ENCODE peak calls at places on chromosome 15, in eight cellular contexts. E is left ventricle myocardium inferior, C is NCI-H2029, N is Kasumi-1, T is HT-29, I is upper lobe of right lung, L is fibroblast of lung, H is fibroblast of the conjunctiva. F is an unnamed sample.

GRCh38 chr15:82862886-82863285 is 53.5 kb downstream of the WHAMM start:
- DNase-seq in E (no peak), C (no peak), N (no peak), T (no peak), I (no peak), L (no peak), H (no peak), F (no peak)

GRCh38 chr15:31516874-31517273 is 190.2 kb downstream of the KLF13 start:
- DNase-seq in E (no peak), C (no peak), N (no peak), T (no peak), I (no peak), L (no peak), H (no peak), F (no peak)

GRCh38 chr15:99682455-99682854 is 50.8 kb downstream of the LYSMD4 start:
- DNase-seq in E (no peak), C (peak; percentile 1), N (no peak), T (no peak), I (no peak), L (peak; percentile 92), H (peak; percentile 69), F (no peak)

GRCh38 chr15:101088788-101089578 is 162.9 kb downstream of the CHSY1 start:
- DNase-seq in E (peak; percentile 75), C (no peak), N (peak; percentile 30), T (peak; percentile 77), I (peak; percentile 89), L (peak; percentile 20), H (no peak), F (no peak)

GRCh38 chr15:64232400-64232799 is 69.6 kb upstream of the PPIB start:
- DNase-seq in E (no peak), C (no peak), N (no peak), T (peak; percentile 65), I (no peak), L (peak; percentile 91), H (no peak), F (no peak)

GRCh38 chr15:74978503-74978902 is 16.9 kb upstream of the SCAMP5 start:
- DNase-seq in E (no peak), C (no peak), N (no peak), T (no peak), I (no peak), L (peak; percentile 43), H (no peak), F (no peak)

GRCh38 chr15:41258706-41259471 is 27.8 kb downstream of the CHP1 start:
- DNase-seq in E (no peak), C (no peak), N (peak; percentile 81), T (peak; percentile 79), I (no peak), L (peak; percentile 79), H (no peak), F (no peak)

GRCh38 chr15:58748040-58748786 is 1.3 kb downstream of the ADAM10 start:
- DNase-seq in E (no peak), C (no peak), N (peak; percentile 17), T (peak; percentile 45), I (no peak), L (no peak), H (no peak), F (no peak)

GRCh38 chr15:44289352-44289790 is 852 bp downstream of the GOLM2 start:
- DNase-seq in E (no peak), C (no peak), N (no peak), T (no peak), I (no peak), L (peak; percentile 16), H (no peak), F (no peak)

GRCh38 chr15:68145706-68146105 is 59.4 kb downstream of the CALML4 start:
- DNase-seq in E (no peak), C (no peak), N (no peak), T (no peak), I (no peak), L (peak; percentile 9), H (no peak), F (no peak)

GRCh38 chr15:38558714-38559059 is 5.9 kb downstream of the RASGRP1 start:
- DNase-seq in E (no peak), C (no peak), N (no peak), T (no peak), I (no peak), L (peak; percentile 51), H (no peak), F (no peak)

GRCh38 chr15:37099321-37100108 is 834 bp downstream of the MEIS2 start:
- DNase-seq in E (no peak), C (no peak), N (peak; percentile 29), T (peak; percentile 69), I (no peak), L (peak; percentile 63), H (no peak), F (peak; percentile 4)

GRCh38 chr15:77295446-77295845 is 124.5 kb downstream of the PEAK1 start:
- DNase-seq in E (no peak), C (no peak), N (no peak), T (no peak), I (no peak), L (peak; percentile 82), H (no peak), F (no peak)

GRCh38 chr15:69012761-69013364 is 1.6 kb upstream of the NOX5 start:
- DNase-seq in E (no peak), C (no peak), N (no peak), T (no peak), I (no peak), L (no peak), H (no peak), F (no peak)

GRCh38 chr15:71011503-71012155 is 103.6 kb upstream of the THSD4 start:
- DNase-seq in E (no peak), C (peak; percentile 0), N (peak; percentile 21), T (peak; percentile 76), I (no peak), L (peak; percentile 69), H (peak; percentile 55), F (no peak)

GRCh38 chr15:65460948-65461347 is 38.2 kb upstream of the IGDCC4 start:
- DNase-seq in E (no peak), C (no peak), N (no peak), T (no peak), I (no peak), L (peak; percentile 49), H (no peak), F (no peak)

GRCh38 chr15:75161788-75162414 is 39.8 kb upstream of the C15orf39 start:
- DNase-seq in E (peak; percentile 43), C (no peak), N (no peak), T (no peak), I (peak; percentile 90), L (no peak), H (no peak), F (no peak)

GRCh38 chr15:87477759-87478687 is 778.5 kb downstream of the NTRK3 start:
- DNase-seq in E (no peak), C (peak; percentile 55), N (no peak), T (peak; percentile 94), I (no peak), L (peak; percentile 90), H (peak; percentile 44), F (peak; percentile 43)

GRCh38 chr15:90519688-90520087 is 10.0 kb upstream of the CRTC3 start:
- DNase-seq in E (no peak), C (no peak), N (no peak), T (no peak), I (no peak), L (peak; percentile 69), H (no peak), F (no peak)

GRCh38 chr15:91289324-91289723 is 189.3 kb downstream of the SV2B start:
- DNase-seq in E (no peak), C (no peak), N (peak; percentile 84), T (peak; percentile 25), I (no peak), L (no peak), H (no peak), F (no peak)

GRCh38 chr15:85839637-85840036 is 44.9 kb upstream of the KLHL25 start:
- DNase-seq in E (no peak), C (no peak), N (peak; percentile 2), T (no peak), I (no peak), L (no peak), H (no peak), F (no peak)

GRCh38 chr15:75714195-75714594 is 1.5 kb upstream of the CSPG4 start:
- DNase-seq in E (no peak), C (no peak), N (no peak), T (no peak), I (no peak), L (no peak), H (no peak), F (no peak)

GRCh38 chr15:92053727-92054316 is 200.3 kb downstream of the SLCO3A1 start:
- DNase-seq in E (no peak), C (no peak), N (peak; percentile 11), T (peak; percentile 25), I (no peak), L (no peak), H (no peak), F (no peak)

GRCh38 chr15:73954188-73955145 is 28.2 kb downstream of the LOXL1 start:
- DNase-seq in E (no peak), C (no peak), N (no peak), T (no peak), I (peak; percentile 48), L (no peak), H (no peak), F (no peak)